ENCODE peak calls at places on chromosome 1, in ten cellular contexts. D, F, Y, B, Q, E, I, W, N and V are unnamed samples.
A peak's percentile ranks its signal among the peaks of the same experiment; 100 is the strongest.

GRCh38 chr1:189805735-189806134 is 671.9 kb downstream of the BRINP3 start:
- DNase-seq in D (no peak), F (no peak), Y (no peak), B (peak; percentile 2), Q (no peak), E (no peak), I (no peak), W (no peak), N (no peak), V (no peak)

GRCh38 chr1:194117582-194117981 is 931.2 kb upstream of the B3GALT2 start:
- DNase-seq in D (no peak), F (no peak), Y (no peak), B (no peak), Q (no peak), E (no peak), I (no peak), W (no peak), N (no peak), V (peak; percentile 15)

GRCh38 chr1:166910396-166910994 is 34.4 kb upstream of the TADA1 start:
- DNase-seq in D (peak; percentile 51), F (peak; percentile 82), Y (peak; percentile 91), B (peak; percentile 91), Q (peak; percentile 75), E (peak; percentile 40), I (peak; percentile 89), W (no peak), N (peak; percentile 58), V (peak; percentile 92)

GRCh38 chr1:44318097-44319088 is 36.7 kb downstream of the ERI3 start:
- DNase-seq in D (no peak), F (peak; percentile 53), Y (peak; percentile 72), B (peak; percentile 56), Q (peak; percentile 45), E (no peak), I (peak; percentile 50), W (no peak), N (no peak), V (peak; percentile 71)

GRCh38 chr1:37752213-37752582 is 12.7 kb downstream of the EPHA10 start:
- DNase-seq in D (no peak), F (no peak), Y (no peak), B (no peak), Q (no peak), E (no peak), I (no peak), W (no peak), N (no peak), V (no peak)

GRCh38 chr1:221230605-221231004 is 351.4 kb downstream of the HLX start:
- DNase-seq in D (peak; percentile 34), F (no peak), Y (no peak), B (no peak), Q (peak; percentile 25), E (no peak), I (peak; percentile 39), W (no peak), N (no peak), V (no peak)

GRCh38 chr1:116377564-116378529 is 4.8 kb downstream of the ATP1A1 start:
- DNase-seq in D (peak; percentile 85), F (peak; percentile 58), Y (peak; percentile 64), B (peak; percentile 95), Q (peak; percentile 97), E (peak; percentile 78), I (peak; percentile 60), W (peak; percentile 70), N (peak; percentile 56), V (peak; percentile 40)

GRCh38 chr1:224183591-224184312 is 712 bp downstream of the DEGS1 start:
- DNase-seq in D (peak; percentile 69), F (peak; percentile 63), Y (peak; percentile 75), B (peak; percentile 58), Q (peak; percentile 82), E (peak; percentile 53), I (peak; percentile 56), W (peak; percentile 48), N (peak; percentile 71), V (peak; percentile 80)

GRCh38 chr1:119947468-119947867 is 51.2 kb upstream of the ADAM30 start:
- DNase-seq in D (no peak), F (no peak), Y (no peak), B (peak; percentile 73), Q (peak; percentile 81), E (no peak), I (no peak), W (no peak), N (no peak), V (no peak)

GRCh38 chr1:119948342-119949214 is 52.3 kb upstream of the ADAM30 start:
- DNase-seq in D (peak; percentile 86), F (peak; percentile 82), Y (peak; percentile 87), B (peak; percentile 86), Q (peak; percentile 83), E (peak; percentile 80), I (peak; percentile 72), W (peak; percentile 76), N (peak; percentile 86), V (peak; percentile 70)

GRCh38 chr1:119940697-119941096 is 44.4 kb upstream of the ADAM30 start:
- DNase-seq in D (no peak), F (no peak), Y (no peak), B (no peak), Q (no peak), E (no peak), I (no peak), W (no peak), N (no peak), V (no peak)

GRCh38 chr1:119946724-119947123 is 50.4 kb upstream of the ADAM30 start:
- DNase-seq in D (no peak), F (no peak), Y (no peak), B (no peak), Q (no peak), E (no peak), I (no peak), W (no peak), N (no peak), V (no peak)

DNA sequence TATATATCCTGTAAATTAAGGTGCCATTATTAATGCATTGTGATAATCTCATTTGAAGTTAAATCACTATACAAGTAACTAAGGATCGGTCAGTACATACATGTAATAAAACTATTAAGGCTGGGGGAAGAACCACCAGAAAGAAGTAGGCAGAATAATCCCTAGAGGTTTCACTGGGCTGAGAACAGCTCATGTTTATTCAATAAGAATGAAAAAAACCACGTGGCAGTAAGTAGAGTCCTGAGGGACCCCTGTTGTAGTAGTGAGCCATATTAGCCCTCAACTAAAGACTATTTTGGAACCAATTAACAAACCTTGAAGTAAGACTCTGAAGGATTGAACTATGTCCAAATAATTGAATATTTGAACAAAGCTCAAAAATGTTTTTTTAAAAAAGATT is 46.9 kb upstream of the ADAM30 start:
- DNase-seq in D (no peak), F (no peak), Y (no peak), B (no peak), Q (no peak), E (no peak), I (no peak), W (no peak), N (no peak), V (no peak)
- H3K9me3 ChIP-seq in D (no peaks in the 10 kb centered on the region), F (no peaks in the 10 kb centered on the region), Y (no peaks in the 10 kb centered on the region), B (no peaks in the 10 kb centered on the region), Q (no peaks in the 10 kb centered on the region), E (no peaks in the 10 kb centered on the region), I (no peaks in the 10 kb centered on the region), W (no peaks in the 10 kb centered on the region), N (no peaks in the 10 kb centered on the region), V (no peaks in the 10 kb centered on the region)

GRCh38 chr1:155084722-155085503 is 6.3 kb downstream of the EFNA3 start:
- DNase-seq in D (peak; percentile 96), F (peak; percentile 96), Y (peak; percentile 96), B (peak; percentile 97), Q (peak; percentile 93), E (peak; percentile 93), I (peak; percentile 93), W (peak; percentile 86), N (peak; percentile 97), V (peak; percentile 97)

GRCh38 chr1:155082941-155083541 is 4.4 kb downstream of the EFNA3 start:
- DNase-seq in D (no peak), F (peak; percentile 87), Y (no peak), B (no peak), Q (no peak), E (no peak), I (no peak), W (no peak), N (no peak), V (peak; percentile 81)

GRCh38 chr1:155085504-155086181 is 7.0 kb downstream of the EFNA3 start:
- DNase-seq in D (peak; percentile 70), F (peak; percentile 88), Y (peak; percentile 83), B (peak; percentile 41), Q (no peak), E (no peak), I (peak; percentile 83), W (peak; percentile 58), N (peak; percentile 80), V (peak; percentile 90)

GRCh38 chr1:155082301-155082940 is 3.8 kb downstream of the EFNA3 start:
- DNase-seq in D (no peak), F (peak; percentile 72), Y (no peak), B (no peak), Q (no peak), E (no peak), I (no peak), W (no peak), N (no peak), V (peak; percentile 82)

DNA sequence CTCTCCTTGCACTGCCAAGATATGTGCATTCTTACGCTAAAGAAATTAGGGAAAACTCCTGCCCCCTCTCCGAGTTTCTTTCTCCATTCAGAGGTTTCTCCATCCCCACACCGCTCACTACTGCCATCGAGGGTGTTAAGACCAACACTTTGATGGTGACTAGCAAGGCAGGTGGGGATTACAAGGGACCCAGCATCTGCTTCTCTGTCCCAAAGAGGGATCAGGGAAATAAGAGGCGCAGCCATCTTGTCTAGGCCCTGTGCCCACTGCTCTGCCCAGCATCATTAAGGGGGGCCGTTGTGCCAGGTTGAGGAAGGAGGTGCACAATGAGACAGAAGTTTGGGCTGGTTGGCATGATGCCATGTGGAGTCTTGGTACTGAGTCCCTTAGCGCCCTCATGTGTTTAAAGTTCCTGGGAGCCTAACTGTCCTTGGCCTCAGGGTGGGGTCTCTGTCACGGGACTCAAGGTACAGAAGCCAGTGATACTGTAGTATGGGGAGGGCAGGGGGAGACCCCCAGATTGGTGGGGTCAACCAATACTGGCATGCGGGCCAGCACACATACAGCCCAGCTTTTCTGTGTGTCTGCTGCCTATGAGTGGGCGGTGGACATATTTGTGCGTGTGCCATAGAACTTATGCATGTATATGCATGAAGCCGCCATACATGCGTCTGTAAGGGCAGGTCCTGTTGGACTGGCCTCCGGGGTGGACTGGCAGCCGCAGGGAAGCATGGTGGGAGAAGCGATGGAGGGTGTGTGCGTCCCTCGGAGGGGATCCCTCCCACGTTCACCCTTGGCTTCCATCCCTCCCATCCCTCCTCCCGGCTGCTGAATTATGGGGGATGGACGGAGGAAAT is 5.5 kb downstream of the EFNA3 start:
- DNase-seq in D (no peak), F (peak; percentile 89), Y (peak; percentile 52), B (peak; percentile 39), Q (peak; percentile 48), E (no peak), I (peak; percentile 54), W (peak; percentile 48), N (no peak), V (peak; percentile 71)
- H3K4me1 ChIP-seq in D (peaks cover 54% of the 10 kb centered on the region), F (peaks cover 44% of the 10 kb centered on the region), Y (peaks cover 46% of the 10 kb centered on the region), B (peaks cover 10% of the 10 kb centered on the region), Q (peaks cover 9% of the 10 kb centered on the region), E (peaks cover 74% of the 10 kb centered on the region), I (peaks cover 57% of the 10 kb centered on the region), W (peaks cover 19% of the 10 kb centered on the region), N (peaks cover 62% of the 10 kb centered on the region), V (peaks cover 63% of the 10 kb centered on the region)

GRCh38 chr1:107974090-107974489 is 9.1 kb upstream of the VAV3 start:
- DNase-seq in D (no peak), F (no peak), Y (no peak), B (no peak), Q (no peak), E (no peak), I (no peak), W (no peak), N (no peak), V (no peak)

GRCh38 chr1:107979088-107979487 is 14.1 kb upstream of the VAV3 start:
- DNase-seq in D (no peak), F (no peak), Y (no peak), B (no peak), Q (no peak), E (no peak), I (no peak), W (no peak), N (no peak), V (no peak)

GRCh38 chr1:107972781-107973180 is 7.8 kb upstream of the VAV3 start:
- DNase-seq in D (no peak), F (no peak), Y (no peak), B (no peak), Q (no peak), E (no peak), I (no peak), W (no peak), N (no peak), V (no peak)

GRCh38 chr1:107976431-107977215 is 11.6 kb upstream of the VAV3 start:
- DNase-seq in D (no peak), F (no peak), Y (no peak), B (no peak), Q (no peak), E (no peak), I (no peak), W (no peak), N (no peak), V (no peak)

GRCh38 chr1:107975861-107976260 is 10.9 kb upstream of the VAV3 start:
- DNase-seq in D (no peak), F (no peak), Y (no peak), B (no peak), Q (no peak), E (no peak), I (no peak), W (no peak), N (no peak), V (no peak)
- TF ChIP-seq CTCF in D (no peak), F (no peak), Y (no peak), B (no peak), Q (no peak), E (no peak), I (no peak), W (no peak), N (no peak), V (no peak)

GRCh38 chr1:247037483-247038320 is 29.8 kb upstream of the ZNF695 start:
- DNase-seq in D (no peak), F (no peak), Y (no peak), B (no peak), Q (no peak), E (no peak), I (no peak), W (no peak), N (no peak), V (no peak)
- H3K9me3 ChIP-seq in D (peaks cover 26% of the 10 kb centered on the region), F (peaks cover 3% of the 10 kb centered on the region), Y (peaks cover 54% of the 10 kb centered on the region), B (peaks cover 4% of the 10 kb centered on the region), Q (peaks cover 2% of the 10 kb centered on the region), E (peaks cover 100% of the 10 kb centered on the region), I (no peaks in the 10 kb centered on the region), W (no peaks in the 10 kb centered on the region), N (peaks cover 93% of the 10 kb centered on the region), V (peaks cover 92% of the 10 kb centered on the region)